ENCODE peak calls at places on chromosomes 6 and 20, in ten cellular contexts. One of them, this sample, is unnamed.

GRCh38 chr6:16400248-16400760 is 161.9 kb downstream of the GMPR start:
- DNase-seq in dorsolateral prefrontal cortex: no peak
- DNase-seq in PC-3: no peak
- DNase-seq in activated naive CD4-positive, alpha-beta T cell treated with anti-CD3 and anti-CD28 coated beads, Interleukin-2, amount 50 U/mL, for 72 hours: no peak
- DNase-seq in M059J: peak
- DNase-seq in spleen: no peak
- DNase-seq in aorta: no peak
- DNase-seq in Peyer's patch: no peak
- DNase-seq in ascending aorta: no peak
- DNase-seq in EL: peak
- DNase-seq in this sample: no peak

GRCh38 chr6:5191222-5191621 is 69.5 kb downstream of the LYRM4 start:
- DNase-seq in dorsolateral prefrontal cortex: no peak
- DNase-seq in PC-3: no peak
- DNase-seq in activated naive CD4-positive, alpha-beta T cell treated with anti-CD3 and anti-CD28 coated beads, Interleukin-2, amount 50 U/mL, for 72 hours: no peak
- DNase-seq in M059J: peak
- DNase-seq in spleen: no peak
- DNase-seq in aorta: no peak
- DNase-seq in Peyer's patch: no peak
- DNase-seq in ascending aorta: no peak
- DNase-seq in EL: peak
- DNase-seq in this sample: no peak

GRCh38 chr20:61937963-61938838 is 127.5 kb downstream of the TAF4 start:
- DNase-seq in dorsolateral prefrontal cortex: peak
- DNase-seq in PC-3: no peak
- DNase-seq in activated naive CD4-positive, alpha-beta T cell treated with anti-CD3 and anti-CD28 coated beads, Interleukin-2, amount 50 U/mL, for 72 hours: no peak
- DNase-seq in M059J: no peak
- DNase-seq in spleen: peak
- DNase-seq in aorta: no peak
- DNase-seq in Peyer's patch: peak
- DNase-seq in ascending aorta: no peak
- DNase-seq in EL: no peak
- DNase-seq in this sample: no peak

GRCh38 chr6:38319259-38320255 is 320.2 kb downstream of the BTBD9 start:
- DNase-seq in dorsolateral prefrontal cortex: no peak
- DNase-seq in PC-3: peak
- DNase-seq in activated naive CD4-positive, alpha-beta T cell treated with anti-CD3 and anti-CD28 coated beads, Interleukin-2, amount 50 U/mL, for 72 hours: no peak
- DNase-seq in M059J: peak
- DNase-seq in spleen: no peak
- DNase-seq in aorta: no peak
- DNase-seq in Peyer's patch: no peak
- DNase-seq in ascending aorta: no peak
- DNase-seq in EL: no peak
- DNase-seq in this sample: no peak

GRCh38 chr6:31900917-31901414 is 920 bp downstream of the ZBTB12 start:
- DNase-seq in dorsolateral prefrontal cortex: no peak
- DNase-seq in PC-3: no peak
- DNase-seq in activated naive CD4-positive, alpha-beta T cell treated with anti-CD3 and anti-CD28 coated beads, Interleukin-2, amount 50 U/mL, for 72 hours: no peak
- DNase-seq in M059J: no peak
- DNase-seq in spleen: peak
- DNase-seq in aorta: peak
- DNase-seq in Peyer's patch: no peak
- DNase-seq in ascending aorta: no peak
- DNase-seq in EL: no peak
- DNase-seq in this sample: no peak

GRCh38 chr6:135181333-135182119 is 418 bp downstream of the MYB start:
- DNase-seq in dorsolateral prefrontal cortex: no peak
- DNase-seq in PC-3: no peak
- DNase-seq in activated naive CD4-positive, alpha-beta T cell treated with anti-CD3 and anti-CD28 coated beads, Interleukin-2, amount 50 U/mL, for 72 hours: peak
- DNase-seq in M059J: peak
- DNase-seq in spleen: peak
- DNase-seq in aorta: no peak
- DNase-seq in Peyer's patch: peak
- DNase-seq in ascending aorta: peak
- DNase-seq in EL: peak
- DNase-seq in this sample: no peak

GRCh38 chr6:44926556-44926955 is 401.6 kb upstream of the RUNX2 start:
- DNase-seq in dorsolateral prefrontal cortex: no peak
- DNase-seq in PC-3: peak
- DNase-seq in activated naive CD4-positive, alpha-beta T cell treated with anti-CD3 and anti-CD28 coated beads, Interleukin-2, amount 50 U/mL, for 72 hours: no peak
- DNase-seq in M059J: peak
- DNase-seq in spleen: no peak
- DNase-seq in aorta: no peak
- DNase-seq in Peyer's patch: no peak
- DNase-seq in ascending aorta: no peak
- DNase-seq in EL: no peak
- DNase-seq in this sample: no peak

GRCh38 chr20:60361761-60362410 is 403.7 kb downstream of the CDH26 start:
- DNase-seq in dorsolateral prefrontal cortex: no peak
- DNase-seq in PC-3: no peak
- DNase-seq in activated naive CD4-positive, alpha-beta T cell treated with anti-CD3 and anti-CD28 coated beads, Interleukin-2, amount 50 U/mL, for 72 hours: no peak
- DNase-seq in M059J: no peak
- DNase-seq in spleen: no peak
- DNase-seq in aorta: no peak
- DNase-seq in Peyer's patch: no peak
- DNase-seq in ascending aorta: no peak
- DNase-seq in EL: no peak
- DNase-seq in this sample: peak

GRCh38 chr6:37713529-37714119 is 15.9 kb upstream of the MDGA1 start:
- DNase-seq in dorsolateral prefrontal cortex: no peak
- DNase-seq in PC-3: no peak
- DNase-seq in activated naive CD4-positive, alpha-beta T cell treated with anti-CD3 and anti-CD28 coated beads, Interleukin-2, amount 50 U/mL, for 72 hours: no peak
- DNase-seq in M059J: peak
- DNase-seq in spleen: no peak
- DNase-seq in aorta: peak
- DNase-seq in Peyer's patch: no peak
- DNase-seq in ascending aorta: no peak
- DNase-seq in EL: peak
- DNase-seq in this sample: no peak

GRCh38 chr6:129872591-129872990 is 11.5 kb upstream of the TMEM244 start:
- DNase-seq in dorsolateral prefrontal cortex: no peak
- DNase-seq in PC-3: no peak
- DNase-seq in activated naive CD4-positive, alpha-beta T cell treated with anti-CD3 and anti-CD28 coated beads, Interleukin-2, amount 50 U/mL, for 72 hours: no peak
- DNase-seq in M059J: no peak
- DNase-seq in spleen: no peak
- DNase-seq in aorta: no peak
- DNase-seq in Peyer's patch: no peak
- DNase-seq in ascending aorta: no peak
- DNase-seq in EL: no peak
- DNase-seq in this sample: no peak

GRCh38 chr6:137819740-137820139 is 47.3 kb upstream of the TNFAIP3 start:
- DNase-seq in dorsolateral prefrontal cortex: no peak
- DNase-seq in PC-3: no peak
- DNase-seq in activated naive CD4-positive, alpha-beta T cell treated with anti-CD3 and anti-CD28 coated beads, Interleukin-2, amount 50 U/mL, for 72 hours: no peak
- DNase-seq in M059J: no peak
- DNase-seq in spleen: no peak
- DNase-seq in aorta: no peak
- DNase-seq in Peyer's patch: no peak
- DNase-seq in ascending aorta: no peak
- DNase-seq in EL: no peak
- DNase-seq in this sample: no peak

GRCh38 chr6:42610416-42610815 is 46.6 kb downstream of the UBR2 start:
- DNase-seq in dorsolateral prefrontal cortex: no peak
- DNase-seq in PC-3: no peak
- DNase-seq in activated naive CD4-positive, alpha-beta T cell treated with anti-CD3 and anti-CD28 coated beads, Interleukin-2, amount 50 U/mL, for 72 hours: no peak
- DNase-seq in M059J: no peak
- DNase-seq in spleen: no peak
- DNase-seq in aorta: no peak
- DNase-seq in Peyer's patch: no peak
- DNase-seq in ascending aorta: no peak
- DNase-seq in EL: no peak
- DNase-seq in this sample: no peak

GRCh38 chr6:16929814-16930213 is 168.6 kb upstream of the ATXN1 start:
- DNase-seq in dorsolateral prefrontal cortex: no peak
- DNase-seq in PC-3: peak
- DNase-seq in activated naive CD4-positive, alpha-beta T cell treated with anti-CD3 and anti-CD28 coated beads, Interleukin-2, amount 50 U/mL, for 72 hours: no peak
- DNase-seq in M059J: peak
- DNase-seq in spleen: no peak
- DNase-seq in aorta: no peak
- DNase-seq in Peyer's patch: no peak
- DNase-seq in ascending aorta: no peak
- DNase-seq in EL: peak
- DNase-seq in this sample: peak

GRCh38 chr6:95364016-95364604 is 213.2 kb upstream of the MANEA start:
- DNase-seq in dorsolateral prefrontal cortex: no peak
- DNase-seq in PC-3: peak
- DNase-seq in activated naive CD4-positive, alpha-beta T cell treated with anti-CD3 and anti-CD28 coated beads, Interleukin-2, amount 50 U/mL, for 72 hours: no peak
- DNase-seq in M059J: peak
- DNase-seq in spleen: no peak
- DNase-seq in aorta: no peak
- DNase-seq in Peyer's patch: no peak
- DNase-seq in ascending aorta: no peak
- DNase-seq in EL: peak
- DNase-seq in this sample: no peak

GRCh38 chr6:51855310-51856082 is 231.9 kb downstream of the PKHD1 start:
- DNase-seq in dorsolateral prefrontal cortex: no peak
- DNase-seq in PC-3: peak
- DNase-seq in activated naive CD4-positive, alpha-beta T cell treated with anti-CD3 and anti-CD28 coated beads, Interleukin-2, amount 50 U/mL, for 72 hours: peak
- DNase-seq in M059J: peak
- DNase-seq in spleen: no peak
- DNase-seq in aorta: no peak
- DNase-seq in Peyer's patch: no peak
- DNase-seq in ascending aorta: no peak
- DNase-seq in EL: peak
- DNase-seq in this sample: peak

GRCh38 chr20:47319517-47320252 is 36.8 kb downstream of the ZMYND8 start:
- DNase-seq in dorsolateral prefrontal cortex: no peak
- DNase-seq in PC-3: peak
- DNase-seq in activated naive CD4-positive, alpha-beta T cell treated with anti-CD3 and anti-CD28 coated beads, Interleukin-2, amount 50 U/mL, for 72 hours: no peak
- DNase-seq in M059J: peak
- DNase-seq in spleen: no peak
- DNase-seq in aorta: peak
- DNase-seq in Peyer's patch: peak
- DNase-seq in ascending aorta: peak
- DNase-seq in EL: peak
- DNase-seq in this sample: no peak

GRCh38 chr20:57167971-57168693 is 98.3 kb downstream of the BMP7 start:
- DNase-seq in dorsolateral prefrontal cortex: no peak
- DNase-seq in PC-3: peak
- DNase-seq in activated naive CD4-positive, alpha-beta T cell treated with anti-CD3 and anti-CD28 coated beads, Interleukin-2, amount 50 U/mL, for 72 hours: no peak
- DNase-seq in M059J: peak
- DNase-seq in spleen: peak
- DNase-seq in aorta: no peak
- DNase-seq in Peyer's patch: peak
- DNase-seq in ascending aorta: no peak
- DNase-seq in EL: peak
- DNase-seq in this sample: no peak

GRCh38 chr20:6583134-6583738 is 184.2 kb upstream of the BMP2 start:
- DNase-seq in dorsolateral prefrontal cortex: no peak
- DNase-seq in PC-3: peak
- DNase-seq in activated naive CD4-positive, alpha-beta T cell treated with anti-CD3 and anti-CD28 coated beads, Interleukin-2, amount 50 U/mL, for 72 hours: no peak
- DNase-seq in M059J: peak
- DNase-seq in spleen: peak
- DNase-seq in aorta: no peak
- DNase-seq in Peyer's patch: no peak
- DNase-seq in ascending aorta: no peak
- DNase-seq in EL: peak
- DNase-seq in this sample: peak

GRCh38 chr6:113879186-113880096 is 22.3 kb downstream of the MARCKS start:
- DNase-seq in dorsolateral prefrontal cortex: no peak
- DNase-seq in PC-3: peak
- DNase-seq in activated naive CD4-positive, alpha-beta T cell treated with anti-CD3 and anti-CD28 coated beads, Interleukin-2, amount 50 U/mL, for 72 hours: no peak
- DNase-seq in M059J: peak
- DNase-seq in spleen: no peak
- DNase-seq in aorta: no peak
- DNase-seq in Peyer's patch: no peak
- DNase-seq in ascending aorta: peak
- DNase-seq in EL: peak
- DNase-seq in this sample: peak

GRCh38 chr20:33463332-33464101 is 20.0 kb upstream of the SNTA1 start:
- DNase-seq in dorsolateral prefrontal cortex: no peak
- DNase-seq in PC-3: no peak
- DNase-seq in activated naive CD4-positive, alpha-beta T cell treated with anti-CD3 and anti-CD28 coated beads, Interleukin-2, amount 50 U/mL, for 72 hours: no peak
- DNase-seq in M059J: no peak
- DNase-seq in spleen: no peak
- DNase-seq in aorta: no peak
- DNase-seq in Peyer's patch: no peak
- DNase-seq in ascending aorta: no peak
- DNase-seq in EL: no peak
- DNase-seq in this sample: no peak

GRCh38 chr6:166902211-166902755 is 54.1 kb downstream of the RNASET2 start:
- DNase-seq in dorsolateral prefrontal cortex: no peak
- DNase-seq in PC-3: no peak
- DNase-seq in activated naive CD4-positive, alpha-beta T cell treated with anti-CD3 and anti-CD28 coated beads, Interleukin-2, amount 50 U/mL, for 72 hours: no peak
- DNase-seq in M059J: no peak
- DNase-seq in spleen: no peak
- DNase-seq in aorta: no peak
- DNase-seq in Peyer's patch: no peak
- DNase-seq in ascending aorta: no peak
- DNase-seq in EL: no peak
- DNase-seq in this sample: no peak

GRCh38 chr20:38190936-38191371 is 25.9 kb upstream of the TGM2 start:
- DNase-seq in dorsolateral prefrontal cortex: no peak
- DNase-seq in PC-3: no peak
- DNase-seq in activated naive CD4-positive, alpha-beta T cell treated with anti-CD3 and anti-CD28 coated beads, Interleukin-2, amount 50 U/mL, for 72 hours: no peak
- DNase-seq in M059J: no peak
- DNase-seq in spleen: no peak
- DNase-seq in aorta: peak
- DNase-seq in Peyer's patch: no peak
- DNase-seq in ascending aorta: peak
- DNase-seq in EL: no peak
- DNase-seq in this sample: no peak

GRCh38 chr6:301929-302705 is 9.8 kb downstream of the DUSP22 start:
- DNase-seq in dorsolateral prefrontal cortex: no peak
- DNase-seq in PC-3: no peak
- DNase-seq in activated naive CD4-positive, alpha-beta T cell treated with anti-CD3 and anti-CD28 coated beads, Interleukin-2, amount 50 U/mL, for 72 hours: no peak
- DNase-seq in M059J: no peak
- DNase-seq in spleen: no peak
- DNase-seq in aorta: no peak
- DNase-seq in Peyer's patch: no peak
- DNase-seq in ascending aorta: no peak
- DNase-seq in EL: no peak
- DNase-seq in this sample: no peak

GRCh38 chr6:17900011-17900410 is 87.4 kb downstream of the KIF13A start:
- DNase-seq in dorsolateral prefrontal cortex: no peak
- DNase-seq in PC-3: no peak
- DNase-seq in activated naive CD4-positive, alpha-beta T cell treated with anti-CD3 and anti-CD28 coated beads, Interleukin-2, amount 50 U/mL, for 72 hours: no peak
- DNase-seq in M059J: no peak
- DNase-seq in spleen: no peak
- DNase-seq in aorta: no peak
- DNase-seq in Peyer's patch: no peak
- DNase-seq in ascending aorta: no peak
- DNase-seq in EL: no peak
- DNase-seq in this sample: no peak